ENCODE peak calls at places on chromosomes 2 and 18, in six cellular contexts. T, B, Q, H, Z and I are unnamed samples.

GRCh38 chr2:16043627-16044026 is 103.3 kb downstream of the MYCN start:
- DNase-seq in T (no peak), B (no peak), Q (no peak), H (no peak), Z (no peak), I (no peak)

GRCh38 chr2:194004590-194005206 is 1652.3 kb upstream of the SLC39A10 start:
- DNase-seq in T (no peak), B (no peak), Q (no peak), H (no peak), Z (no peak), I (no peak)

GRCh38 chr2:133841905-133842304 is 273.6 kb upstream of the NCKAP5 start:
- DNase-seq in T (no peak), B (no peak), Q (no peak), H (no peak), Z (no peak), I (no peak)

GRCh38 chr2:159124441-159124911 is 156.0 kb downstream of the TANC1 start:
- DNase-seq in T (no peak), B (no peak), Q (peak; percentile 53), H (peak; percentile 59), Z (no peak), I (peak; percentile 68)

GRCh38 chr2:80126596-80127189 is 177.9 kb downstream of the LRRTM1 start:
- DNase-seq in T (no peak), B (no peak), Q (no peak), H (no peak), Z (no peak), I (peak; percentile 14)

GRCh38 chr2:69601179-69601612 is 42.3 kb downstream of the AAK1 start:
- DNase-seq in T (no peak), B (no peak), Q (no peak), H (peak; percentile 49), Z (no peak), I (peak; percentile 85)

GRCh38 chr2:181308731-181309130 is 148.5 kb upstream of the ITGA4 start:
- DNase-seq in T (no peak), B (no peak), Q (no peak), H (no peak), Z (no peak), I (no peak)

GRCh38 chr2:233353769-233354499 is at the start of gene DGKD:
- DNase-seq in T (no peak), B (peak; percentile 99), Q (peak; percentile 42), H (peak; percentile 79), Z (no peak), I (peak; percentile 86)

GRCh38 chr2:42787424-42787787 is 5.0 kb downstream of the HAAO start:
- DNase-seq in T (no peak), B (no peak), Q (no peak), H (no peak), Z (no peak), I (no peak)

GRCh38 chr2:76381624-76382023 is 670.9 kb upstream of the GCFC2 start:
- DNase-seq in T (no peak), B (peak; percentile 3), Q (no peak), H (no peak), Z (no peak), I (no peak)

GRCh38 chr2:217438821-217439220 is 564.0 kb downstream of the TNS1 start:
- DNase-seq in T (no peak), B (no peak), Q (no peak), H (no peak), Z (no peak), I (no peak)

GRCh38 chr2:69226886-69227285 is 160.1 kb downstream of the GFPT1 start:
- DNase-seq in T (no peak), B (no peak), Q (no peak), H (no peak), Z (no peak), I (no peak)

GRCh38 chr2:181683518-181684453 is 3.5 kb upstream of the NEUROD1 start:
- DNase-seq in T (no peak), B (peak; percentile 92), Q (no peak), H (no peak), Z (peak; percentile 47), I (peak; percentile 20)

GRCh38 chr2:98468621-98469236 is 24.1 kb downstream of the INPP4A start:
- DNase-seq in T (peak; percentile 81), B (no peak), Q (no peak), H (no peak), Z (no peak), I (no peak)

GRCh38 chr2:102110596-102111334 is 31.8 kb upstream of the IL1R1 start:
- DNase-seq in T (no peak), B (no peak), Q (no peak), H (no peak), Z (no peak), I (no peak)

GRCh38 chr2:29066271-29066860 is 8.0 kb downstream of the PCARE start:
- DNase-seq in T (no peak), B (no peak), Q (no peak), H (peak; percentile 24), Z (no peak), I (no peak)

GRCh38 chr18:70931942-70932814 is 643.3 kb downstream of the SOCS6 start:
- DNase-seq in T (no peak), B (peak; percentile 24), Q (peak; percentile 13), H (peak; percentile 3), Z (no peak), I (no peak)

GRCh38 chr2:112147382-112147781 is 9.2 kb downstream of the FBLN7 start:
- DNase-seq in T (no peak), B (no peak), Q (no peak), H (no peak), Z (no peak), I (no peak)

GRCh38 chr18:70243545-70243944 is 38.1 kb upstream of the RTTN start:
- DNase-seq in T (no peak), B (no peak), Q (no peak), H (peak; percentile 12), Z (no peak), I (no peak)

GRCh38 chr2:161722547-161723503 is 98.6 kb downstream of the SLC4A10 start:
- DNase-seq in T (no peak), B (no peak), Q (no peak), H (no peak), Z (no peak), I (no peak)

GRCh38 chr2:185145316-185146121 is 547.2 kb downstream of the ZNF804A start:
- DNase-seq in T (no peak), B (no peak), Q (no peak), H (peak; percentile 10), Z (no peak), I (no peak)

GRCh38 chr18:58896268-58896667 is 31.6 kb downstream of the ZNF532 start:
- DNase-seq in T (peak; percentile 36), B (no peak), Q (no peak), H (no peak), Z (no peak), I (no peak)

GRCh38 chr2:147662221-147662620 is 182.6 kb upstream of the ACVR2A start:
- DNase-seq in T (no peak), B (no peak), Q (no peak), H (no peak), Z (no peak), I (no peak)

GRCh38 chr2:238163494-238164198 is 4.9 kb downstream of the ERFE start:
- DNase-seq in T (no peak), B (peak; percentile 69), Q (no peak), H (no peak), Z (no peak), I (no peak)

GRCh38 chr2:20069756-20070155 is 18.3 kb upstream of the LAPTM4A start:
- DNase-seq in T (no peak), B (no peak), Q (no peak), H (no peak), Z (no peak), I (no peak)

DNA sequence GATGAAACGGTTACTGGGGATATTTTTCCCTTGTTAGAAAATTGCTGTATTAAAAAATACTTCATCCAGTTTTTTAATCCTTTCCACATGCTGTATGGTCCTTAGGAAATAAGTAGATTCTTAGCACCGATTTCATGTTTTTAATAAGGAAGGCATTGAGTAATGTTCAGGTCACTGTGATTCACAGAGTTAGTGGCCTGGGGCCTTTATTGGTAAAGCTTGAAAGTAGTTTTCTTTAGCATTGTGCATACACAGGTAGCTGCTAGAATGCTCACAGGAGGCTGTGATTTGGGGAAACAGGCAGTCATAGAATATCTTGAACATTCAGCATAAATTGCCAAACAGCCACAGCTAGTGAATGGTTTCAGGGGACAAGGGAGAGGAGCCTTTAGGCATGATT is 79.8 kb downstream of the XRCC5 start:
- DNase-seq in T (no peak), B (no peak), Q (no peak), H (no peak), Z (no peak), I (no peak)
- H3K27ac ChIP-seq in T (no peak overlapping the region), B (peak overlapping the region; percentile 68), Q (no peak overlapping the region), H (peak overlapping the region; percentile 3), Z (no peak overlapping the region), I (no peak overlapping the region)

GRCh38 chr2:62501794-62502500 is 4.0 kb downstream of the TMEM17 start:
- DNase-seq in T (no peak), B (peak; percentile 24), Q (no peak), H (no peak), Z (no peak), I (no peak)

GRCh38 chr2:62505649-62506420 is at the start of gene TMEM17:
- DNase-seq in T (peak; percentile 35), B (peak; percentile 94), Q (peak; percentile 84), H (no peak), Z (peak; percentile 74), I (peak; percentile 84)

GRCh38 chr2:62504657-62505056 is 1.3 kb downstream of the TMEM17 start:
- DNase-seq in T (no peak), B (no peak), Q (no peak), H (no peak), Z (no peak), I (no peak)

GRCh38 chr2:62506421-62506750 is 391 bp upstream of the TMEM17 start:
- DNase-seq in T (peak; percentile 15), B (no peak), Q (no peak), H (no peak), Z (no peak), I (no peak)

GRCh38 chr2:62505109-62505508 is 886 bp downstream of the TMEM17 start:
- DNase-seq in T (no peak), B (no peak), Q (no peak), H (no peak), Z (no peak), I (peak; percentile 21)
- TF ChIP-seq GABPA in T (no peak), B (no peak), Q (no peak), H (no peak), Z (no peak), I (no peak)

GRCh38 chr2:9639000-9639602 is 8.3 kb upstream of the YWHAQ start:
- DNase-seq in T (no peak), B (no peak), Q (no peak), H (no peak), Z (no peak), I (no peak)

GRCh38 chr2:9641641-9642040 is 10.8 kb upstream of the YWHAQ start:
- DNase-seq in T (no peak), B (no peak), Q (no peak), H (no peak), Z (no peak), I (no peak)

GRCh38 chr2:9639740-9640337 is 9.0 kb upstream of the YWHAQ start:
- DNase-seq in T (no peak), B (no peak), Q (no peak), H (no peak), Z (no peak), I (no peak)

GRCh38 chr2:9638532-9638931 is 7.7 kb upstream of the YWHAQ start:
- DNase-seq in T (no peak), B (peak; percentile 60), Q (no peak), H (peak; percentile 62), Z (no peak), I (peak; percentile 91)

GRCh38 chr2:9640403-9641104 is 9.8 kb upstream of the YWHAQ start:
- DNase-seq in T (no peak), B (no peak), Q (no peak), H (no peak), Z (no peak), I (no peak)
- H3K27ac ChIP-seq in T (no peak overlapping the region), B (no peak overlapping the region), Q (no peak overlapping the region), H (no peak overlapping the region), Z (no peak overlapping the region), I (no peak overlapping the region)

GRCh38 chr2:54020793-54021414 is 50.1 kb upstream of the PSME4 start:
- DNase-seq in T (no peak), B (no peak), Q (no peak), H (no peak), Z (no peak), I (no peak)
- TF ChIP-seq GABPA in T (no peak), B (no peak), Q (no peak), H (no peak), Z (no peak), I (no peak)